ENCODE peak calls at places on chromosomes 4 and X, in six cellular contexts. Z is Peyer's patch, M is fibroblast of pulmonary artery, D is cardiac fibroblast, Q is sigmoid colon, X is brain microvascular endothelial cell. H is an unnamed sample.
A peak's percentile ranks its signal among the peaks of the same experiment; 100 is the strongest.

GRCh38 chrX:42247241-42247640 is 323.9 kb upstream of the CASK start:
- DNase-seq in Z (no peak), M (peak; percentile 86), D (peak; percentile 31), Q (no peak), X (peak; percentile 3), H (no peak)

GRCh38 chrX:18424482-18425198 is 768 bp upstream of the CDKL5 start:
- DNase-seq in Z (peak; percentile 49), M (peak; percentile 35), D (peak; percentile 33), Q (peak; percentile 69), X (peak; percentile 26), H (no peak)

GRCh38 chr4:156558365-156559025 is 413.1 kb downstream of the PDGFC start:
- DNase-seq in Z (no peak), M (no peak), D (no peak), Q (no peak), X (no peak), H (no peak)

GRCh38 chr4:3702551-3703221 is 63.5 kb upstream of the ADRA2C start:
- DNase-seq in Z (peak; percentile 32), M (no peak), D (no peak), Q (peak; percentile 21), X (no peak), H (no peak)

GRCh38 chr4:184424279-184424678 is 50.1 kb downstream of the IRF2 start:
- DNase-seq in Z (no peak), M (no peak), D (no peak), Q (no peak), X (no peak), H (no peak)

GRCh38 chr4:139645458-139645857 is 20.2 kb upstream of the MGST2 start:
- DNase-seq in Z (no peak), M (no peak), D (no peak), Q (no peak), X (no peak), H (no peak)

GRCh38 chrX:136146614-136147319 is 566 bp upstream of the FHL1 start:
- DNase-seq in Z (no peak), M (no peak), D (no peak), Q (no peak), X (no peak), H (no peak)

GRCh38 chr4:72169861-72170260 is 138.1 kb downstream of the NPFFR2 start:
- DNase-seq in Z (no peak), M (no peak), D (no peak), Q (no peak), X (no peak), H (no peak)

GRCh38 chr4:67236793-67237192 is 308.5 kb downstream of the CENPC start:
- DNase-seq in Z (no peak), M (no peak), D (no peak), Q (no peak), X (no peak), H (no peak)
- TF ChIP-seq CTCF in Z (no peak), M (no peak), D (no peak), Q (no peak), X (no peak), H (no peak)

DNA sequence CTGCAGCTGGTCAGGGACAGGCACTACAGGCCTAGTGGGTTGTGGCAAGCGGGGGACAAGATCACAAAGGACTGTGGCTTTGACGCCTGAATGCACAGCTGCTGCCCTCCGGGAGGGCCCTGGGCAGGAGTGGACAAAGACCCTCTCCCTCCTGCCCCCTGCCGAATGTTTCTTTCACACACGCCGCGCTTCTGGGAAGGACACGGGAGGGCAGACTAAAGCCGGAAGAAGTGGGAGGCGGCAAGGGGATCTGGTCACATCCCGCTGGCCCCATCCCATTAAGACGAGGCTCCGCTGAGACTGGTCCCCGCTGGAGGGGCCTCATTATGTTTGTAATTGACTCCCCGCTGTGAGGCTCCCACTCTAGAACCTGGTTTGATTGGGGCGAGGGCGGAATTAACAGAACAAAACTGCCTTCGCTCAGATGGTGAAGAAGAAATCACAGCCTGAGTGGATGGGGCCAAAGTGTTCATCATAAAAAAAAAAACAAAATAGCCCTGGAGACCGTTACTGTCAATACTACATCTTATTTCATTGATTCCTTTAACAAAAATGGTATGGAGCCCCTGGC is 37.8 kb upstream of the PSAPL1 start:
- DNase-seq in Z (no peak), M (no peak), D (no peak), Q (no peak), X (no peak), H (no peak)
- TF ChIP-seq CTCF in Z (no peak), M (no peak), D (no peak), Q (no peak), X (no peak), H (no peak)

GRCh38 chrX:123976671-123977316 is 15.3 kb downstream of the STAG2 start:
- DNase-seq in Z (no peak), M (peak; percentile 62), D (peak; percentile 61), Q (no peak), X (no peak), H (no peak)
- TF ChIP-seq CTCF in Z (peak; percentile 7), M (peak; percentile 31), D (no peak), Q (no peak), X (peak; percentile 2), H (no peak)

DNA sequence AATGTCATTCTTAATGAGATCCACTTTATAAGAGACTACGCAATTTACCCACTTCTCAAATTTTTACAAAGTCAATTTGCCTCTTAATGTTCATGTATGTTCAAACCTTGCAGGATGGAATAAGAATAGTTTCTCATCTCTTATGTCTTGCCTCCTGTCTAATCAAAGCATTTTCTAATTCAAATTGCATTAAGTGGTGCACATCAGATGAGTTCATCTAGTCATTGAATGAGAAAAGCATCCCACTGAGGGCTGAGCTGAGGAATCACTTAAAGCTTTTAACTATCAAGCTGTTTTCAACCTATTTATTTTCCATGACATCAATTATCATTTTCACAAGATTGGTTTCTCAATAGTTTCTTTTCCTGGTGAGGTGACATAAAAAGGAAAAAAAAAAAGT is 1964.0 kb downstream of the PCDH7 start:
- DNase-seq in Z (no peak), M (no peak), D (no peak), Q (no peak), X (no peak), H (no peak)
- TF ChIP-seq CTCF in Z (no peak), M (no peak), D (no peak), Q (no peak), X (no peak), H (no peak)

DNA sequence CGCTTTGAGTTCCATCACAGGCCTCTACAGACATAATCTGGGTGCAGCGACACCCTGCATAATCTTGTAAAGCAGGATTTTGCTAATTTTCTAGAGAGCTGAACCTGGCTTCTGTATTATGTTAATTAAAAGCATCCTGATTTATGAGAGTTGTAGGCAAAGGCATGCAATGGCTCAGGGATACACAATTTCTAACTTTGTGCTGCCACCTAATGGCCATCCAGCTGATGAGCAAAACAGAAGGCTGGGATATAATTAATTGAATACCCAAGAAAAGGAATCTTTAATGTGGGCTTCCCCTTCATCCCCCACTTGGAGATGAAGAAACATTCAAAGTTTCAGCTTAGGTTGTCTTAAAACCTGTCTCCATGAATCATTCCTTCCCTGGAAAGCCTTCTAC is 78.1 kb downstream of the BMP15 start:
- DNase-seq in Z (no peak), M (peak; percentile 39), D (peak; percentile 44), Q (no peak), X (peak; percentile 49), H (no peak)
- TF ChIP-seq CTCF in Z (peak; percentile 25), M (peak; percentile 55), D (peak; percentile 43), Q (peak; percentile 36), X (peak; percentile 65), H (peak; percentile 31)

DNA sequence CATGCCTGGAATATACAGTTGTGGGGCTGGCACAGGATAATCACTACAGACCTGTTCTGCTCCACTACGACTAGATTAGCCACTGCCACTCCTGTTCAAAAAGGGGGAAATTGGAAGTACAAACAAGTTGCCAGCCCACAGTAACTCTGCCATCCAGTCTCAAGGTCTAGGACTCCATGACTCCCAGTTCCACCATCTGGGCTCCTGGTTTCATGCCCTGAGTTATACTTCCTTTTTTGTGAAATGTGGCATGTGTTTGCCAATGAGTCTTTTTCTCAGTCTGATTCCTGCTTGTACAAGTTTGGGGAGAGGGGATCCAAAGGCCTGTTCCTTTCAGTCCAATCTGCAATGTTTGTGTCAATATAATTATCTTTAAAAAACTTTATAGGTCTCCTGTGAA is 1.0 kb upstream of the BLOC1S4 start:
- DNase-seq in Z (no peak), M (no peak), D (no peak), Q (no peak), X (no peak), H (no peak)
- TF ChIP-seq CTCF in Z (no peak), M (no peak), D (no peak), Q (no peak), X (no peak), H (no peak)

GRCh38 chr4:48082956-48083355 is 51.1 kb downstream of the TXK start:
- DNase-seq in Z (no peak), M (no peak), D (no peak), Q (no peak), X (no peak), H (no peak)
- TF ChIP-seq CTCF in Z (no peak), M (no peak), D (no peak), Q (no peak), X (no peak), H (no peak)

GRCh38 chr4:61984260-61984909 is 784.3 kb downstream of the ADGRL3 start:
- DNase-seq in Z (no peak), M (no peak), D (no peak), Q (no peak), X (no peak), H (no peak)
- TF ChIP-seq CTCF in Z (no peak), M (no peak), D (no peak), Q (no peak), X (no peak), H (no peak)

DNA sequence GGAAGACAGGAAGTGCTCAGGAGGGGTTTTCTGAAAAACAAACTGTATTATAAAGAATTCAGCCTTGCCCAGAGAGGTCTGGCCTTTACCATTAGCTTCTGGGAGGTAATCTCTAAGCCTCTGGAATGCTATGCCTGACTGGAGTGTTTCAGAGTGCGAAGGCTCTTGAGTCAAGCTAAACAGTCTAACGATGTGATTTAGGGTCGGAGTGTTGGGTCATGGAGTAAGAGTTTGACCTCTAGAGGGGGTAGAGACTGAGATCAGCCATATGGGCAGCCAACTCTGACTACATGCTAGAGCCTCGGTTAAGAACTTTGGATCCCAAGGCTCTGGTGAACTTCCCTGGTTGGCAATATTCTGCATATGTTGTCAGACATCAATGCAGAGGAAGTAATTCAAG is 15.0 kb downstream of the BOD1L1 start:
- DNase-seq in Z (no peak), M (no peak), D (no peak), Q (no peak), X (no peak), H (no peak)
- TF ChIP-seq CTCF in Z (no peak), M (no peak), D (no peak), Q (no peak), X (no peak), H (no peak)